ENCODE peak calls at places on chromosome 11, in six cellular contexts. One of them, this sample, is unnamed.

GRCh38 chr11:122731500-122731913 is 76.0 kb downstream of the UBASH3B start:
- DNase-seq in left ventricle myocardium superior: no peak
- DNase-seq in activated CD4-positive, alpha-beta memory T cell treated with anti-CD3 and anti-CD28 coated beads for 36 hours: no peak
- DNase-seq in uterus: no peak
- DNase-seq in choroid plexus epithelial cell: peak
- DNase-seq in NCI-H1092: no peak
- DNase-seq in this sample: no peak

GRCh38 chr11:17734986-17735822 is 623 bp downstream of the KCNC1 start:
- DNase-seq in left ventricle myocardium superior: peak
- DNase-seq in activated CD4-positive, alpha-beta memory T cell treated with anti-CD3 and anti-CD28 coated beads for 36 hours: peak
- DNase-seq in uterus: no peak
- DNase-seq in choroid plexus epithelial cell: peak
- DNase-seq in NCI-H1092: peak
- DNase-seq in this sample: no peak

GRCh38 chr11:60221706-60222105 is 21.2 kb downstream of the MS4A4E start:
- DNase-seq in left ventricle myocardium superior: no peak
- DNase-seq in activated CD4-positive, alpha-beta memory T cell treated with anti-CD3 and anti-CD28 coated beads for 36 hours: no peak
- DNase-seq in uterus: no peak
- DNase-seq in choroid plexus epithelial cell: no peak
- DNase-seq in NCI-H1092: no peak
- DNase-seq in this sample: no peak

GRCh38 chr11:101180481-101180880 is 50.9 kb upstream of the PGR start:
- DNase-seq in left ventricle myocardium superior: no peak
- DNase-seq in activated CD4-positive, alpha-beta memory T cell treated with anti-CD3 and anti-CD28 coated beads for 36 hours: no peak
- DNase-seq in uterus: no peak
- DNase-seq in choroid plexus epithelial cell: no peak
- DNase-seq in NCI-H1092: no peak
- DNase-seq in this sample: no peak

GRCh38 chr11:5280582-5281102 is 10.9 kb upstream of the HBE1 start:
- DNase-seq in left ventricle myocardium superior: no peak
- DNase-seq in activated CD4-positive, alpha-beta memory T cell treated with anti-CD3 and anti-CD28 coated beads for 36 hours: peak
- DNase-seq in uterus: peak
- DNase-seq in choroid plexus epithelial cell: peak
- DNase-seq in NCI-H1092: no peak
- DNase-seq in this sample: peak

GRCh38 chr11:93537767-93538261 is 5.4 kb downstream of the SMCO4 start:
- DNase-seq in left ventricle myocardium superior: peak
- DNase-seq in activated CD4-positive, alpha-beta memory T cell treated with anti-CD3 and anti-CD28 coated beads for 36 hours: no peak
- DNase-seq in uterus: peak
- DNase-seq in choroid plexus epithelial cell: peak
- DNase-seq in NCI-H1092: no peak
- DNase-seq in this sample: no peak

GRCh38 chr11:64834031-64834722 is 10.3 kb downstream of the CDC42BPG start:
- DNase-seq in left ventricle myocardium superior: no peak
- DNase-seq in activated CD4-positive, alpha-beta memory T cell treated with anti-CD3 and anti-CD28 coated beads for 36 hours: no peak
- DNase-seq in uterus: no peak
- DNase-seq in choroid plexus epithelial cell: no peak
- DNase-seq in NCI-H1092: no peak
- DNase-seq in this sample: no peak

GRCh38 chr11:19979519-19979845 is 180.8 kb downstream of the DBX1 start:
- DNase-seq in left ventricle myocardium superior: no peak
- DNase-seq in activated CD4-positive, alpha-beta memory T cell treated with anti-CD3 and anti-CD28 coated beads for 36 hours: no peak
- DNase-seq in uterus: no peak
- DNase-seq in choroid plexus epithelial cell: no peak
- DNase-seq in NCI-H1092: no peak
- DNase-seq in this sample: no peak

GRCh38 chr11:74278721-74279148 is 32.7 kb downstream of the P4HA3 start:
- DNase-seq in left ventricle myocardium superior: peak
- DNase-seq in activated CD4-positive, alpha-beta memory T cell treated with anti-CD3 and anti-CD28 coated beads for 36 hours: no peak
- DNase-seq in uterus: peak
- DNase-seq in choroid plexus epithelial cell: peak
- DNase-seq in NCI-H1092: no peak
- DNase-seq in this sample: no peak

GRCh38 chr11:73270855-73271477 is 1.2 kb upstream of the P2RY6 start:
- DNase-seq in left ventricle myocardium superior: no peak
- DNase-seq in activated CD4-positive, alpha-beta memory T cell treated with anti-CD3 and anti-CD28 coated beads for 36 hours: peak
- DNase-seq in uterus: no peak
- DNase-seq in choroid plexus epithelial cell: no peak
- DNase-seq in NCI-H1092: no peak
- DNase-seq in this sample: no peak

GRCh38 chr11:44815917-44816456 is 89.2 kb downstream of the TSPAN18 start:
- DNase-seq in left ventricle myocardium superior: no peak
- DNase-seq in activated CD4-positive, alpha-beta memory T cell treated with anti-CD3 and anti-CD28 coated beads for 36 hours: no peak
- DNase-seq in uterus: no peak
- DNase-seq in choroid plexus epithelial cell: no peak
- DNase-seq in NCI-H1092: no peak
- DNase-seq in this sample: no peak

GRCh38 chr11:79212711-79213110 is 228.1 kb downstream of the TENM4 start:
- DNase-seq in left ventricle myocardium superior: no peak
- DNase-seq in activated CD4-positive, alpha-beta memory T cell treated with anti-CD3 and anti-CD28 coated beads for 36 hours: no peak
- DNase-seq in uterus: no peak
- DNase-seq in choroid plexus epithelial cell: no peak
- DNase-seq in NCI-H1092: no peak
- DNase-seq in this sample: no peak

GRCh38 chr11:115423728-115424459 is 80.3 kb downstream of the CADM1 start:
- DNase-seq in left ventricle myocardium superior: no peak
- DNase-seq in activated CD4-positive, alpha-beta memory T cell treated with anti-CD3 and anti-CD28 coated beads for 36 hours: no peak
- DNase-seq in uterus: no peak
- DNase-seq in choroid plexus epithelial cell: no peak
- DNase-seq in NCI-H1092: no peak
- DNase-seq in this sample: no peak

GRCh38 chr11:65112551-65113360 is 1.1 kb downstream of the TM7SF2 start:
- DNase-seq in left ventricle myocardium superior: peak
- DNase-seq in activated CD4-positive, alpha-beta memory T cell treated with anti-CD3 and anti-CD28 coated beads for 36 hours: peak
- DNase-seq in uterus: peak
- DNase-seq in choroid plexus epithelial cell: peak
- DNase-seq in NCI-H1092: peak
- DNase-seq in this sample: no peak

GRCh38 chr11:130608267-130608666 is 159.8 kb downstream of the ADAMTS15 start:
- DNase-seq in left ventricle myocardium superior: no peak
- DNase-seq in activated CD4-positive, alpha-beta memory T cell treated with anti-CD3 and anti-CD28 coated beads for 36 hours: no peak
- DNase-seq in uterus: no peak
- DNase-seq in choroid plexus epithelial cell: no peak
- DNase-seq in NCI-H1092: no peak
- DNase-seq in this sample: no peak

GRCh38 chr11:126352934-126353801 is 2.3 kb upstream of the ST3GAL4 start:
- DNase-seq in left ventricle myocardium superior: no peak
- DNase-seq in activated CD4-positive, alpha-beta memory T cell treated with anti-CD3 and anti-CD28 coated beads for 36 hours: peak
- DNase-seq in uterus: no peak
- DNase-seq in choroid plexus epithelial cell: peak
- DNase-seq in NCI-H1092: no peak
- DNase-seq in this sample: peak

GRCh38 chr11:132586801-132587200 is 945.5 kb downstream of the OPCML start:
- DNase-seq in left ventricle myocardium superior: no peak
- DNase-seq in activated CD4-positive, alpha-beta memory T cell treated with anti-CD3 and anti-CD28 coated beads for 36 hours: no peak
- DNase-seq in uterus: no peak
- DNase-seq in choroid plexus epithelial cell: peak
- DNase-seq in NCI-H1092: no peak
- DNase-seq in this sample: no peak

GRCh38 chr11:6497069-6497839 is at the start of gene DNHD1:
- DNase-seq in left ventricle myocardium superior: peak
- DNase-seq in activated CD4-positive, alpha-beta memory T cell treated with anti-CD3 and anti-CD28 coated beads for 36 hours: no peak
- DNase-seq in uterus: no peak
- DNase-seq in choroid plexus epithelial cell: no peak
- DNase-seq in NCI-H1092: no peak
- DNase-seq in this sample: no peak

GRCh38 chr11:116164843-116165242 is 607.9 kb downstream of the BUD13 start:
- DNase-seq in left ventricle myocardium superior: no peak
- DNase-seq in activated CD4-positive, alpha-beta memory T cell treated with anti-CD3 and anti-CD28 coated beads for 36 hours: no peak
- DNase-seq in uterus: no peak
- DNase-seq in choroid plexus epithelial cell: no peak
- DNase-seq in NCI-H1092: no peak
- DNase-seq in this sample: no peak

GRCh38 chr11:613369-613968 is 2.3 kb downstream of the IRF7 start:
- DNase-seq in left ventricle myocardium superior: peak
- DNase-seq in activated CD4-positive, alpha-beta memory T cell treated with anti-CD3 and anti-CD28 coated beads for 36 hours: peak
- DNase-seq in uterus: no peak
- DNase-seq in choroid plexus epithelial cell: peak
- DNase-seq in NCI-H1092: no peak
- DNase-seq in this sample: peak

GRCh38 chr11:67262731-67263675 is 3.3 kb upstream of the GRK2 start:
- DNase-seq in left ventricle myocardium superior: peak
- DNase-seq in activated CD4-positive, alpha-beta memory T cell treated with anti-CD3 and anti-CD28 coated beads for 36 hours: peak
- DNase-seq in uterus: peak
- DNase-seq in choroid plexus epithelial cell: peak
- DNase-seq in NCI-H1092: peak
- DNase-seq in this sample: no peak

GRCh38 chr11:3093281-3094191 is 36.3 kb upstream of the CARS1 start:
- DNase-seq in left ventricle myocardium superior: no peak
- DNase-seq in activated CD4-positive, alpha-beta memory T cell treated with anti-CD3 and anti-CD28 coated beads for 36 hours: no peak
- DNase-seq in uterus: no peak
- DNase-seq in choroid plexus epithelial cell: no peak
- DNase-seq in NCI-H1092: no peak
- DNase-seq in this sample: no peak

This sample was measured in keratinocyte.